ENCODE peak calls at places on chromosomes 11 and 22, in ten cellular contexts. Z is DMS153; E is lower leg skin; A is GM12865; V is AG08395; Q is pulmonary artery endothelial cell; L is D341Med; Y is MM.1S; C is stimulated activated CD4-positive, alpha-beta T cell treated with anti-CD3 and anti-CD28 coated beads, Interleukin-1b, Interleukin-23, amount 100 ng/mL, for 24 hours; J is HFF-Myc. D is an unnamed sample.

GRCh38 chr11:72189448-72190250 is 2.3 kb upstream of the FOLR1 start:
- DNase-seq in Z (no peak), E (peak; percentile 66), A (no peak), V (peak; percentile 46), Q (no peak), L (no peak), Y (no peak), C (no peak), J (no peak), D (no peak)

GRCh38 chr11:44989831-44990566 is 39.3 kb upstream of the TP53I11 start:
- DNase-seq in Z (peak; percentile 72), E (peak; percentile 88), A (no peak), V (peak; percentile 53), Q (no peak), L (peak; percentile 76), Y (no peak), C (no peak), J (no peak), D (no peak)

GRCh38 chr11:102604875-102605274 is 20.3 kb downstream of the MMP20 start:
- DNase-seq in Z (no peak), E (no peak), A (no peak), V (no peak), Q (no peak), L (no peak), Y (no peak), C (no peak), J (no peak), D (no peak)

GRCh38 chr22:42160830-42161696 is 30.5 kb upstream of the CYP2D6 start:
- DNase-seq in Z (no peak), E (no peak), A (no peak), V (no peak), Q (no peak), L (no peak), Y (no peak), C (no peak), J (no peak), D (no peak)

GRCh38 chr22:24435861-24436351 is 8.5 kb downstream of the ADORA2A start:
- DNase-seq in Z (no peak), E (no peak), A (no peak), V (peak; percentile 73), Q (no peak), L (no peak), Y (no peak), C (no peak), J (no peak), D (no peak)

GRCh38 chr11:89613916-89614315 is 96.2 kb upstream of the TRIM77 start:
- DNase-seq in Z (no peak), E (no peak), A (no peak), V (no peak), Q (no peak), L (no peak), Y (no peak), C (no peak), J (no peak), D (no peak)

GRCh38 chr11:132082566-132082965 is 712.2 kb downstream of the NTM start:
- DNase-seq in Z (no peak), E (no peak), A (no peak), V (no peak), Q (no peak), L (no peak), Y (no peak), C (no peak), J (no peak), D (no peak)

GRCh38 chr11:130771708-130772107 is 144.6 kb downstream of the SNX19 start:
- DNase-seq in Z (no peak), E (no peak), A (no peak), V (peak; percentile 60), Q (no peak), L (no peak), Y (no peak), C (no peak), J (no peak), D (no peak)

GRCh38 chr11:67165595-67165994 is 46.5 kb downstream of the KDM2A start:
- DNase-seq in Z (no peak), E (no peak), A (no peak), V (no peak), Q (no peak), L (no peak), Y (no peak), C (no peak), J (no peak), D (no peak)

GRCh38 chr11:13831707-13832106 is 130.8 kb upstream of the SPON1 start:
- DNase-seq in Z (peak; percentile 37), E (no peak), A (no peak), V (no peak), Q (no peak), L (peak; percentile 31), Y (no peak), C (no peak), J (no peak), D (no peak)

GRCh38 chr22:44701824-44702478 is at the start of gene PRR5:
- DNase-seq in Z (peak; percentile 59), E (peak; percentile 94), A (peak; percentile 73), V (peak; percentile 90), Q (no peak), L (peak; percentile 98), Y (no peak), C (peak; percentile 58), J (peak; percentile 56), D (peak; percentile 38)

GRCh38 chr22:49705631-49706352 is 121.9 kb downstream of the BRD1 start:
- DNase-seq in Z (no peak), E (no peak), A (no peak), V (no peak), Q (no peak), L (peak; percentile 18), Y (no peak), C (no peak), J (no peak), D (no peak)